ENCODE peak calls at places on chromosomes 13 and 19, in six cellular contexts. V, Z, P, I, G and Y are unnamed samples.

GRCh38 chr19:9885077-9885552 is 50.0 kb downstream of the PIN1 start:
- DNase-seq in G (no peak), I (peak; percentile 21), P (no peak), Z (peak; percentile 62), V (peak; percentile 33), Y (no peak)

GRCh38 chr13:106630650-106631049 is 62.7 kb upstream of the ARGLU1 start:
- DNase-seq in P (no peak), V (no peak), Z (no peak), G (no peak), I (no peak), Y (no peak)

GRCh38 chr19:18156841-18157464 is 4.0 kb downstream of the PIK3R2 start:
- DNase-seq in P (peak; percentile 85), G (peak; percentile 58), I (peak; percentile 92), Z (peak; percentile 88), V (peak; percentile 93), Y (no peak)

GRCh38 chr13:69796256-69796655 is 311.4 kb upstream of the ATXN8OS start:
- DNase-seq in I (no peak), G (no peak), P (no peak), V (no peak), Z (no peak), Y (no peak)

GRCh38 chr13:59793107-59793506 is 370.6 kb downstream of the DIAPH3 start:
- DNase-seq in I (no peak), G (no peak), P (no peak), V (no peak), Z (no peak), Y (no peak)

GRCh38 chr13:110509971-110510786 is 51.3 kb downstream of the RAB20 start:
- DNase-seq in Z (no peak), I (peak; percentile 62), G (no peak), P (no peak), V (no peak), Y (peak; percentile 95)

GRCh38 chr13:73338389-73338788 is 279.6 kb downstream of the KLF5 start:
- DNase-seq in V (no peak), I (no peak), Z (no peak), P (no peak), G (no peak), Y (no peak)

GRCh38 chr19:16859626-16860025 is 29.2 kb upstream of the F2RL3 start:
- DNase-seq in Z (no peak), V (no peak), I (no peak), P (no peak), G (no peak), Y (no peak)

GRCh38 chr13:67238277-67238859 is 8.2 kb upstream of the PCDH9 start:
- DNase-seq in Z (no peak), I (no peak), G (no peak), V (peak; percentile 58), P (peak; percentile 48), Y (no peak)

GRCh38 chr19:47049307-47049700 is 880 bp upstream of the TMEM160 start:
- DNase-seq in G (no peak), P (no peak), I (no peak), V (no peak), Z (no peak), Y (peak; percentile 83)

GRCh38 chr19:3722443-3723109 is 14.4 kb downstream of the TJP3 start:
- DNase-seq in I (no peak), V (no peak), G (no peak), P (no peak), Z (no peak), Y (no peak)

GRCh38 chr19:44817725-44818469 is 9.0 kb downstream of the BCAM start:
- DNase-seq in P (no peak), Z (no peak), V (no peak), I (no peak), G (no peak), Y (no peak)

GRCh38 chr13:54593504-54593903 is 1564.9 kb downstream of the OLFM4 start:
- DNase-seq in P (no peak), I (no peak), G (no peak), V (no peak), Z (no peak), Y (no peak)

GRCh38 chr19:47445937-47446402 is 25.7 kb downstream of the SLC8A2 start:
- DNase-seq in G (no peak), Z (peak; percentile 65), I (no peak), V (no peak), P (no peak), Y (no peak)

GRCh38 chr13:110666255-110666533 is 39.7 kb downstream of the CARS2 start:
- DNase-seq in Z (no peak), I (no peak), P (no peak), G (no peak), V (no peak), Y (peak; percentile 74)

GRCh38 chr19:11092181-11092538 is 2.9 kb downstream of the LDLR start:
- DNase-seq in Z (no peak), P (peak; percentile 81), I (no peak), G (no peak), V (peak; percentile 64), Y (no peak)

GRCh38 chr19:43362179-43362578 is 8.7 kb downstream of the CD177 start:
- DNase-seq in V (no peak), Z (no peak), G (no peak), I (no peak), P (no peak), Y (peak; percentile 95)

GRCh38 chr19:31553112-31553843 is 204.0 kb upstream of the TSHZ3 start:
- DNase-seq in I (no peak), Z (no peak), G (no peak), V (no peak), P (no peak), Y (peak; percentile 90)

GRCh38 chr19:48568345-48568886 is 16.4 kb downstream of the SULT2B1 start:
- DNase-seq in V (peak; percentile 92), Z (peak; percentile 92), P (peak; percentile 83), I (peak; percentile 79), G (peak; percentile 59), Y (peak; percentile 90)

GRCh38 chr19:3866798-3867638 is 1.8 kb downstream of the ZFR2 start:
- DNase-seq in P (no peak), Z (no peak), V (no peak), G (no peak), I (no peak), Y (no peak)

GRCh38 chr13:113849546-113849945 is 14.3 kb downstream of the GAS6 start:
- DNase-seq in P (no peak), I (no peak), Z (no peak), G (no peak), V (no peak), Y (no peak)

GRCh38 chr19:29121684-29122083 is 91.3 kb downstream of the UQCRFS1 start:
- DNase-seq in G (no peak), Z (no peak), P (no peak), V (no peak), I (no peak), Y (no peak)

GRCh38 chr19:12784871-12785430 is 6.3 kb upstream of the JUNB start:
- DNase-seq in P (no peak), Z (no peak), G (no peak), I (no peak), V (no peak), Y (peak; percentile 72)

GRCh38 chr19:52735734-52736133 is 890 bp upstream of the ZNF611 start:
- DNase-seq in I (peak; percentile 88), Z (peak; percentile 75), P (peak; percentile 72), V (no peak), G (no peak), Y (no peak)

GRCh38 chr13:101576452-101576851 is 124.0 kb downstream of the ITGBL1 start:
- DNase-seq in I (no peak), Z (no peak), G (peak; percentile 37), V (peak; percentile 88), P (no peak), Y (peak; percentile 24)

GRCh38 chr13:98784666-98785065 is 32.2 kb upstream of the SLC15A1 start:
- DNase-seq in I (no peak), V (no peak), Z (no peak), P (no peak), G (no peak), Y (no peak)

GRCh38 chr13:53821632-53822031 is 793.0 kb downstream of the OLFM4 start:
- DNase-seq in P (no peak), I (no peak), Z (no peak), V (no peak), G (no peak), Y (no peak)

GRCh38 chr13:94556016-94556415 is 39.9 kb downstream of the TGDS start:
- DNase-seq in G (no peak), P (no peak), I (no peak), Z (no peak), V (no peak), Y (no peak)

GRCh38 chr13:98142427-98143156 is at the start of gene FARP1:
- DNase-seq in P (peak; percentile 55), V (peak; percentile 62), G (no peak), I (peak; percentile 83), Z (peak; percentile 80), Y (peak; percentile 67)

GRCh38 chr19:29287061-29287460 is 74.1 kb upstream of the UQCRFS1 start:
- DNase-seq in V (no peak), I (no peak), Z (no peak), G (no peak), P (no peak), Y (no peak)

GRCh38 chr19:41991025-41991424 is 3.0 kb downstream of the ATP1A3 start:
- DNase-seq in I (peak; percentile 77), V (no peak), Z (no peak), G (no peak), P (no peak), Y (no peak)

GRCh38 chr19:15430526-15431120 is 11.8 kb upstream of the AKAP8L start:
- DNase-seq in P (no peak), V (no peak), I (no peak), Z (no peak), G (no peak), Y (no peak)
- H3K4me3 ChIP-seq in P (no peak overlapping the region), V (no peak overlapping the region), I (peak overlapping the region; percentile 93), Z (no peak overlapping the region), G (peak overlapping the region; percentile 2), Y (peak overlapping the region; percentile 89)

DNA sequence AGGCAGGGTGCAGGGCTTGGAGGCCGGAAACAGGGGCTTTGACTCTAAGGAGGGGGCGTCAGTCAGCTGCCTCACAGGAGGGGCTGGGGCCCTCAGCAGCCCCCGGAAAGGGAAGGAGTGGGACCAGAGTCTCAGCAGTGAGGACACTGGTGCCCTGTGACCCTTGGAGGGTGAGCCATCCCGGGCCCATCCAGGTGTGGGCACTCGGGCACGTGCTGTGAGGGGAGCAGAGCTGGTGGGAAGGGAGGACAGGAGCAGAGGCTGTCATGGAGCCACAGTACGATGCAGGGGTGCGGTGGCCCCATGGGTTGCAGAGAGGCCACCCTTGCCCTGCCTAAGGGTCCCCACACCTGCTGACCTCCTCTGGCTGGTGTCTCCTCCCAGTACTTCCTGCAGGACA is 19.1 kb upstream of the ZNF544 start:
- DNase-seq in Z (no peak), V (no peak), I (no peak), P (no peak), G (no peak), Y (no peak)
- H3K9me3 ChIP-seq in Z (peaks cover 75% of the 10 kb centered on the region), V (peaks cover 8% of the 10 kb centered on the region), I (peaks cover 100% of the 10 kb centered on the region), P (peaks cover 10% of the 10 kb centered on the region), G (peaks cover 91% of the 10 kb centered on the region), Y (peaks cover 50% of the 10 kb centered on the region)

DNA sequence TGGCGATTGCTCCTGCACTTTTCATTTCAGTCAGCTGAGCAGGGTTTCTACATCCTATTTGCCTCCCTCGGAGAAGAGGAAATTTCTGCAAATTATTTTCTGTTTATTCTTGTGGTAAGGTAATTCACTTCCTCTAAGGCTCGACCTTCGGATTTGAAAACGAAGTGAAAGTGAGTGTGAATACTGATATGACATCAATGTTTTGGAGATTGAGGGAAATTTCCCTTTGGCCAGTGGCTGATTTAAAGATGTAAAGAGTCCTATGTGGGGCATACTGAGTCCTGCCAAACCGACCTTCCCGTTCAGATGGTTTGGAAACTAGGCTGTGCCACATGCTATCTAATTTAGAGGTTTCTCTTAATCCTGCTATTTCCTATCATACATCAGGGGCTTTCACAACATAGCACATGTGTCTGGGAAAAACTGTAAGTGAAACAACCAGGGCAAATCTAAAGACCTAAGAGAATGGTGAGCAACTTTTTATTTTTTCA is 112.4 kb downstream of the POSTN start:
- DNase-seq in P (peak; percentile 26), G (no peak), Z (no peak), I (no peak), V (no peak), Y (no peak)
- H3K4me3 ChIP-seq in P (no peak overlapping the region), G (no peak overlapping the region), Z (peak overlapping the region; percentile 41), I (peak overlapping the region; percentile 10), V (no peak overlapping the region), Y (peak overlapping the region; percentile 22)

GRCh38 chr19:6733338-6734095 is 3.9 kb downstream of the GPR108 start:
- DNase-seq in Z (no peak), I (no peak), V (no peak), P (no peak), G (no peak), Y (no peak)
- H3K9me3 ChIP-seq in Z (no peaks in the 10 kb centered on the region), I (no peaks in the 10 kb centered on the region), V (no peaks in the 10 kb centered on the region), P (no peaks in the 10 kb centered on the region), G (no peaks in the 10 kb centered on the region), Y (no peaks in the 10 kb centered on the region)